ENCODE peak calls at places on chromosomes 13 and 19, in seven cellular contexts. One of them, this sample, is unnamed.
A peak's percentile ranks its signal among the peaks of the same experiment; 100 is the strongest.

GRCh38 chr19:32676186-32676894 is 692 bp downstream of the RGS9BP start:
- ATAC-seq in SK-N-SH treated with all-trans-retinoic acid at 6 μM for 48 hours: no peak
- ATAC-seq in stimulated activated naive CD8-positive, alpha-beta T cell treated with anti-CD3 and anti-CD28 coated beads, Interleukin-15, amount 100 ng/mL, for 72 hours: peak; percentile 0
- ATAC-seq in natural killer cell treated with Interleukin-12 subunit alpha and Interleukin-12 subunit beta and Interleukin-15 and Interleukin-18, amount 100 ng/mL, for 72 hours: no peak
- ATAC-seq in pancreas: peak; percentile 9
- ATAC-seq in central memory CD8-positive, alpha-beta T cell: no peak
- ATAC-seq in CD4-positive, alpha-beta T cell: no peak
- ATAC-seq in this sample: peak; percentile 11

GRCh38 chr19:8149261-8150094 is at the start of gene FBN3:
- ATAC-seq in SK-N-SH treated with all-trans-retinoic acid at 6 μM for 48 hours: no peak
- ATAC-seq in central memory CD8-positive, alpha-beta T cell: no peak
- ATAC-seq in natural killer cell treated with Interleukin-12 subunit alpha and Interleukin-12 subunit beta and Interleukin-15 and Interleukin-18, amount 100 ng/mL, for 72 hours: no peak
- ATAC-seq in CD4-positive, alpha-beta T cell: no peak
- ATAC-seq in pancreas: no peak
- ATAC-seq in stimulated activated naive CD8-positive, alpha-beta T cell treated with anti-CD3 and anti-CD28 coated beads, Interleukin-15, amount 100 ng/mL, for 72 hours: peak; percentile 21
- ATAC-seq in this sample: no peak

GRCh38 chr13:38821753-38822551 is 135.1 kb downstream of the FREM2 start:
- ATAC-seq in stimulated activated naive CD8-positive, alpha-beta T cell treated with anti-CD3 and anti-CD28 coated beads, Interleukin-15, amount 100 ng/mL, for 72 hours: no peak
- ATAC-seq in CD4-positive, alpha-beta T cell: no peak
- ATAC-seq in central memory CD8-positive, alpha-beta T cell: no peak
- ATAC-seq in SK-N-SH treated with all-trans-retinoic acid at 6 μM for 48 hours: no peak
- ATAC-seq in natural killer cell treated with Interleukin-12 subunit alpha and Interleukin-12 subunit beta and Interleukin-15 and Interleukin-18, amount 100 ng/mL, for 72 hours: no peak
- ATAC-seq in pancreas: no peak
- ATAC-seq in this sample: peak; percentile 66

GRCh38 chr19:49347191-49347590 is 12.0 kb downstream of the CD37 start:
- ATAC-seq in stimulated activated naive CD8-positive, alpha-beta T cell treated with anti-CD3 and anti-CD28 coated beads, Interleukin-15, amount 100 ng/mL, for 72 hours: peak; percentile 7
- ATAC-seq in central memory CD8-positive, alpha-beta T cell: no peak
- ATAC-seq in natural killer cell treated with Interleukin-12 subunit alpha and Interleukin-12 subunit beta and Interleukin-15 and Interleukin-18, amount 100 ng/mL, for 72 hours: no peak
- ATAC-seq in SK-N-SH treated with all-trans-retinoic acid at 6 μM for 48 hours: no peak
- ATAC-seq in CD4-positive, alpha-beta T cell: no peak
- ATAC-seq in pancreas: no peak
- ATAC-seq in this sample: no peak

GRCh38 chr19:55231391-55232283 is 3.1 kb upstream of the TMEM86B start:
- ATAC-seq in stimulated activated naive CD8-positive, alpha-beta T cell treated with anti-CD3 and anti-CD28 coated beads, Interleukin-15, amount 100 ng/mL, for 72 hours: no peak
- ATAC-seq in central memory CD8-positive, alpha-beta T cell: no peak
- ATAC-seq in CD4-positive, alpha-beta T cell: no peak
- ATAC-seq in pancreas: no peak
- ATAC-seq in natural killer cell treated with Interleukin-12 subunit alpha and Interleukin-12 subunit beta and Interleukin-15 and Interleukin-18, amount 100 ng/mL, for 72 hours: no peak
- ATAC-seq in SK-N-SH treated with all-trans-retinoic acid at 6 μM for 48 hours: no peak
- ATAC-seq in this sample: no peak

GRCh38 chr19:5114713-5115112 is 145.8 kb downstream of the KDM4B start:
- ATAC-seq in stimulated activated naive CD8-positive, alpha-beta T cell treated with anti-CD3 and anti-CD28 coated beads, Interleukin-15, amount 100 ng/mL, for 72 hours: no peak
- ATAC-seq in pancreas: peak; percentile 46
- ATAC-seq in SK-N-SH treated with all-trans-retinoic acid at 6 μM for 48 hours: no peak
- ATAC-seq in natural killer cell treated with Interleukin-12 subunit alpha and Interleukin-12 subunit beta and Interleukin-15 and Interleukin-18, amount 100 ng/mL, for 72 hours: no peak
- ATAC-seq in CD4-positive, alpha-beta T cell: no peak
- ATAC-seq in central memory CD8-positive, alpha-beta T cell: no peak
- ATAC-seq in this sample: no peak

GRCh38 chr19:16584825-16585801 is 12.9 kb upstream of the SLC35E1 start:
- ATAC-seq in central memory CD8-positive, alpha-beta T cell: no peak
- ATAC-seq in SK-N-SH treated with all-trans-retinoic acid at 6 μM for 48 hours: peak; percentile 20
- ATAC-seq in stimulated activated naive CD8-positive, alpha-beta T cell treated with anti-CD3 and anti-CD28 coated beads, Interleukin-15, amount 100 ng/mL, for 72 hours: no peak
- ATAC-seq in CD4-positive, alpha-beta T cell: no peak
- ATAC-seq in pancreas: no peak
- ATAC-seq in natural killer cell treated with Interleukin-12 subunit alpha and Interleukin-12 subunit beta and Interleukin-15 and Interleukin-18, amount 100 ng/mL, for 72 hours: no peak
- ATAC-seq in this sample: no peak

GRCh38 chr13:114154476-114154875 is 22.1 kb upstream of the RASA3 start:
- ATAC-seq in SK-N-SH treated with all-trans-retinoic acid at 6 μM for 48 hours: no peak
- ATAC-seq in stimulated activated naive CD8-positive, alpha-beta T cell treated with anti-CD3 and anti-CD28 coated beads, Interleukin-15, amount 100 ng/mL, for 72 hours: peak; percentile 56
- ATAC-seq in central memory CD8-positive, alpha-beta T cell: peak; percentile 50
- ATAC-seq in natural killer cell treated with Interleukin-12 subunit alpha and Interleukin-12 subunit beta and Interleukin-15 and Interleukin-18, amount 100 ng/mL, for 72 hours: no peak
- ATAC-seq in CD4-positive, alpha-beta T cell: peak; percentile 20
- ATAC-seq in pancreas: no peak
- ATAC-seq in this sample: no peak

GRCh38 chr19:33259532-33259931 is 33.9 kb upstream of the SLC7A10 start:
- ATAC-seq in central memory CD8-positive, alpha-beta T cell: no peak
- ATAC-seq in SK-N-SH treated with all-trans-retinoic acid at 6 μM for 48 hours: no peak
- ATAC-seq in natural killer cell treated with Interleukin-12 subunit alpha and Interleukin-12 subunit beta and Interleukin-15 and Interleukin-18, amount 100 ng/mL, for 72 hours: no peak
- ATAC-seq in CD4-positive, alpha-beta T cell: no peak
- ATAC-seq in pancreas: no peak
- ATAC-seq in stimulated activated naive CD8-positive, alpha-beta T cell treated with anti-CD3 and anti-CD28 coated beads, Interleukin-15, amount 100 ng/mL, for 72 hours: no peak
- ATAC-seq in this sample: no peak

GRCh38 chr19:18896421-18896841 is 473 bp upstream of the CERS1 start:
- ATAC-seq in natural killer cell treated with Interleukin-12 subunit alpha and Interleukin-12 subunit beta and Interleukin-15 and Interleukin-18, amount 100 ng/mL, for 72 hours: no peak
- ATAC-seq in central memory CD8-positive, alpha-beta T cell: no peak
- ATAC-seq in pancreas: no peak
- ATAC-seq in SK-N-SH treated with all-trans-retinoic acid at 6 μM for 48 hours: no peak
- ATAC-seq in CD4-positive, alpha-beta T cell: no peak
- ATAC-seq in stimulated activated naive CD8-positive, alpha-beta T cell treated with anti-CD3 and anti-CD28 coated beads, Interleukin-15, amount 100 ng/mL, for 72 hours: peak; percentile 5
- ATAC-seq in this sample: no peak

GRCh38 chr13:111187879-111188643 is 73.0 kb downstream of the ARHGEF7 start:
- ATAC-seq in pancreas: no peak
- ATAC-seq in central memory CD8-positive, alpha-beta T cell: no peak
- ATAC-seq in natural killer cell treated with Interleukin-12 subunit alpha and Interleukin-12 subunit beta and Interleukin-15 and Interleukin-18, amount 100 ng/mL, for 72 hours: no peak
- ATAC-seq in SK-N-SH treated with all-trans-retinoic acid at 6 μM for 48 hours: peak; percentile 64
- ATAC-seq in CD4-positive, alpha-beta T cell: no peak
- ATAC-seq in stimulated activated naive CD8-positive, alpha-beta T cell treated with anti-CD3 and anti-CD28 coated beads, Interleukin-15, amount 100 ng/mL, for 72 hours: no peak
- ATAC-seq in this sample: peak; percentile 97

GRCh38 chr19:12665281-12665573 is 1.3 kb downstream of the MAN2B1 start:
- ATAC-seq in stimulated activated naive CD8-positive, alpha-beta T cell treated with anti-CD3 and anti-CD28 coated beads, Interleukin-15, amount 100 ng/mL, for 72 hours: peak; percentile 56
- ATAC-seq in CD4-positive, alpha-beta T cell: peak; percentile 47
- ATAC-seq in natural killer cell treated with Interleukin-12 subunit alpha and Interleukin-12 subunit beta and Interleukin-15 and Interleukin-18, amount 100 ng/mL, for 72 hours: no peak
- ATAC-seq in central memory CD8-positive, alpha-beta T cell: peak; percentile 34
- ATAC-seq in SK-N-SH treated with all-trans-retinoic acid at 6 μM for 48 hours: no peak
- ATAC-seq in pancreas: no peak
- ATAC-seq in this sample: no peak

GRCh38 chr19:50190439-50190891 is 13.0 kb upstream of the MYH14 start:
- ATAC-seq in central memory CD8-positive, alpha-beta T cell: no peak
- ATAC-seq in SK-N-SH treated with all-trans-retinoic acid at 6 μM for 48 hours: no peak
- ATAC-seq in stimulated activated naive CD8-positive, alpha-beta T cell treated with anti-CD3 and anti-CD28 coated beads, Interleukin-15, amount 100 ng/mL, for 72 hours: no peak
- ATAC-seq in CD4-positive, alpha-beta T cell: no peak
- ATAC-seq in pancreas: peak; percentile 50
- ATAC-seq in natural killer cell treated with Interleukin-12 subunit alpha and Interleukin-12 subunit beta and Interleukin-15 and Interleukin-18, amount 100 ng/mL, for 72 hours: no peak
- ATAC-seq in this sample: peak; percentile 55

GRCh38 chr13:76425930-76426329 is 460.3 kb downstream of the KCTD12 start:
- ATAC-seq in stimulated activated naive CD8-positive, alpha-beta T cell treated with anti-CD3 and anti-CD28 coated beads, Interleukin-15, amount 100 ng/mL, for 72 hours: no peak
- ATAC-seq in pancreas: no peak
- ATAC-seq in CD4-positive, alpha-beta T cell: no peak
- ATAC-seq in SK-N-SH treated with all-trans-retinoic acid at 6 μM for 48 hours: no peak
- ATAC-seq in natural killer cell treated with Interleukin-12 subunit alpha and Interleukin-12 subunit beta and Interleukin-15 and Interleukin-18, amount 100 ng/mL, for 72 hours: no peak
- ATAC-seq in central memory CD8-positive, alpha-beta T cell: no peak
- ATAC-seq in this sample: no peak

GRCh38 chr19:55069137-55069858 is 6.3 kb upstream of the RDH13 start:
- ATAC-seq in stimulated activated naive CD8-positive, alpha-beta T cell treated with anti-CD3 and anti-CD28 coated beads, Interleukin-15, amount 100 ng/mL, for 72 hours: peak; percentile 69
- ATAC-seq in CD4-positive, alpha-beta T cell: peak; percentile 63
- ATAC-seq in natural killer cell treated with Interleukin-12 subunit alpha and Interleukin-12 subunit beta and Interleukin-15 and Interleukin-18, amount 100 ng/mL, for 72 hours: peak; percentile 55
- ATAC-seq in pancreas: peak; percentile 85
- ATAC-seq in SK-N-SH treated with all-trans-retinoic acid at 6 μM for 48 hours: peak; percentile 53
- ATAC-seq in central memory CD8-positive, alpha-beta T cell: peak; percentile 32
- ATAC-seq in this sample: peak; percentile 77

GRCh38 chr19:1103691-1104451 is at the start of gene GPX4:
- ATAC-seq in stimulated activated naive CD8-positive, alpha-beta T cell treated with anti-CD3 and anti-CD28 coated beads, Interleukin-15, amount 100 ng/mL, for 72 hours: peak; percentile 70
- ATAC-seq in natural killer cell treated with Interleukin-12 subunit alpha and Interleukin-12 subunit beta and Interleukin-15 and Interleukin-18, amount 100 ng/mL, for 72 hours: peak; percentile 88
- ATAC-seq in pancreas: peak; percentile 90
- ATAC-seq in CD4-positive, alpha-beta T cell: peak; percentile 89
- ATAC-seq in central memory CD8-positive, alpha-beta T cell: peak; percentile 89
- ATAC-seq in SK-N-SH treated with all-trans-retinoic acid at 6 μM for 48 hours: peak; percentile 88
- ATAC-seq in this sample: peak; percentile 77

GRCh38 chr19:52527134-52527953 is at the start of gene ZNF808:
- ATAC-seq in SK-N-SH treated with all-trans-retinoic acid at 6 μM for 48 hours: peak; percentile 95
- ATAC-seq in pancreas: peak; percentile 94
- ATAC-seq in central memory CD8-positive, alpha-beta T cell: peak; percentile 97
- ATAC-seq in stimulated activated naive CD8-positive, alpha-beta T cell treated with anti-CD3 and anti-CD28 coated beads, Interleukin-15, amount 100 ng/mL, for 72 hours: peak; percentile 96
- ATAC-seq in natural killer cell treated with Interleukin-12 subunit alpha and Interleukin-12 subunit beta and Interleukin-15 and Interleukin-18, amount 100 ng/mL, for 72 hours: peak; percentile 98
- ATAC-seq in CD4-positive, alpha-beta T cell: peak; percentile 93
- ATAC-seq in this sample: peak; percentile 100

GRCh38 chr13:113001251-113002140 is 32.5 kb downstream of the MCF2L start:
- ATAC-seq in stimulated activated naive CD8-positive, alpha-beta T cell treated with anti-CD3 and anti-CD28 coated beads, Interleukin-15, amount 100 ng/mL, for 72 hours: peak; percentile 24
- ATAC-seq in SK-N-SH treated with all-trans-retinoic acid at 6 μM for 48 hours: peak; percentile 88
- ATAC-seq in central memory CD8-positive, alpha-beta T cell: no peak
- ATAC-seq in natural killer cell treated with Interleukin-12 subunit alpha and Interleukin-12 subunit beta and Interleukin-15 and Interleukin-18, amount 100 ng/mL, for 72 hours: no peak
- ATAC-seq in pancreas: peak; percentile 86
- ATAC-seq in CD4-positive, alpha-beta T cell: peak; percentile 37
- ATAC-seq in this sample: peak; percentile 30

GRCh38 chr13:33426131-33426530 is 140.6 kb upstream of the STARD13 start:
- ATAC-seq in central memory CD8-positive, alpha-beta T cell: no peak
- ATAC-seq in natural killer cell treated with Interleukin-12 subunit alpha and Interleukin-12 subunit beta and Interleukin-15 and Interleukin-18, amount 100 ng/mL, for 72 hours: no peak
- ATAC-seq in SK-N-SH treated with all-trans-retinoic acid at 6 μM for 48 hours: no peak
- ATAC-seq in pancreas: no peak
- ATAC-seq in CD4-positive, alpha-beta T cell: no peak
- ATAC-seq in stimulated activated naive CD8-positive, alpha-beta T cell treated with anti-CD3 and anti-CD28 coated beads, Interleukin-15, amount 100 ng/mL, for 72 hours: no peak
- ATAC-seq in this sample: no peak

GRCh38 chr13:51501096-51501495 is 48.3 kb upstream of the INTS6 start:
- ATAC-seq in stimulated activated naive CD8-positive, alpha-beta T cell treated with anti-CD3 and anti-CD28 coated beads, Interleukin-15, amount 100 ng/mL, for 72 hours: no peak
- ATAC-seq in natural killer cell treated with Interleukin-12 subunit alpha and Interleukin-12 subunit beta and Interleukin-15 and Interleukin-18, amount 100 ng/mL, for 72 hours: no peak
- ATAC-seq in CD4-positive, alpha-beta T cell: no peak
- ATAC-seq in central memory CD8-positive, alpha-beta T cell: no peak
- ATAC-seq in pancreas: peak; percentile 53
- ATAC-seq in SK-N-SH treated with all-trans-retinoic acid at 6 μM for 48 hours: no peak
- ATAC-seq in this sample: no peak

GRCh38 chr13:59538512-59538911 is 625.2 kb downstream of the DIAPH3 start:
- ATAC-seq in stimulated activated naive CD8-positive, alpha-beta T cell treated with anti-CD3 and anti-CD28 coated beads, Interleukin-15, amount 100 ng/mL, for 72 hours: no peak
- ATAC-seq in SK-N-SH treated with all-trans-retinoic acid at 6 μM for 48 hours: no peak
- ATAC-seq in natural killer cell treated with Interleukin-12 subunit alpha and Interleukin-12 subunit beta and Interleukin-15 and Interleukin-18, amount 100 ng/mL, for 72 hours: no peak
- ATAC-seq in central memory CD8-positive, alpha-beta T cell: no peak
- ATAC-seq in CD4-positive, alpha-beta T cell: no peak
- ATAC-seq in pancreas: no peak
- ATAC-seq in this sample: no peak

GRCh38 chr13:24159921-24160324 is 597 bp upstream of the SPATA13 start:
- ATAC-seq in CD4-positive, alpha-beta T cell: no peak
- ATAC-seq in natural killer cell treated with Interleukin-12 subunit alpha and Interleukin-12 subunit beta and Interleukin-15 and Interleukin-18, amount 100 ng/mL, for 72 hours: no peak
- ATAC-seq in SK-N-SH treated with all-trans-retinoic acid at 6 μM for 48 hours: peak; percentile 2
- ATAC-seq in stimulated activated naive CD8-positive, alpha-beta T cell treated with anti-CD3 and anti-CD28 coated beads, Interleukin-15, amount 100 ng/mL, for 72 hours: no peak
- ATAC-seq in central memory CD8-positive, alpha-beta T cell: no peak
- ATAC-seq in pancreas: no peak
- ATAC-seq in this sample: no peak

GRCh38 chr13:30033681-30034447 is 183.4 kb upstream of the UBL3 start:
- ATAC-seq in natural killer cell treated with Interleukin-12 subunit alpha and Interleukin-12 subunit beta and Interleukin-15 and Interleukin-18, amount 100 ng/mL, for 72 hours: no peak
- ATAC-seq in central memory CD8-positive, alpha-beta T cell: no peak
- ATAC-seq in SK-N-SH treated with all-trans-retinoic acid at 6 μM for 48 hours: peak; percentile 92
- ATAC-seq in stimulated activated naive CD8-positive, alpha-beta T cell treated with anti-CD3 and anti-CD28 coated beads, Interleukin-15, amount 100 ng/mL, for 72 hours: no peak
- ATAC-seq in CD4-positive, alpha-beta T cell: no peak
- ATAC-seq in pancreas: no peak
- ATAC-seq in this sample: no peak

GRCh38 chr19:1252221-1252817 is 3.9 kb downstream of the MIDN start:
- ATAC-seq in central memory CD8-positive, alpha-beta T cell: peak; percentile 6
- ATAC-seq in natural killer cell treated with Interleukin-12 subunit alpha and Interleukin-12 subunit beta and Interleukin-15 and Interleukin-18, amount 100 ng/mL, for 72 hours: peak; percentile 1
- ATAC-seq in pancreas: peak; percentile 49
- ATAC-seq in stimulated activated naive CD8-positive, alpha-beta T cell treated with anti-CD3 and anti-CD28 coated beads, Interleukin-15, amount 100 ng/mL, for 72 hours: peak; percentile 42
- ATAC-seq in SK-N-SH treated with all-trans-retinoic acid at 6 μM for 48 hours: peak; percentile 25
- ATAC-seq in CD4-positive, alpha-beta T cell: no peak
- ATAC-seq in this sample: peak; percentile 40

GRCh38 chr19:38714354-38714778 is 29.9 kb downstream of the CAPN12 start:
- ATAC-seq in natural killer cell treated with Interleukin-12 subunit alpha and Interleukin-12 subunit beta and Interleukin-15 and Interleukin-18, amount 100 ng/mL, for 72 hours: no peak
- ATAC-seq in CD4-positive, alpha-beta T cell: no peak
- ATAC-seq in central memory CD8-positive, alpha-beta T cell: no peak
- ATAC-seq in SK-N-SH treated with all-trans-retinoic acid at 6 μM for 48 hours: no peak
- ATAC-seq in pancreas: peak; percentile 11
- ATAC-seq in stimulated activated naive CD8-positive, alpha-beta T cell treated with anti-CD3 and anti-CD28 coated beads, Interleukin-15, amount 100 ng/mL, for 72 hours: no peak
- ATAC-seq in this sample: no peak

GRCh38 chr13:95193509-95194230 is 107.6 kb downstream of the ABCC4 start:
- ATAC-seq in SK-N-SH treated with all-trans-retinoic acid at 6 μM for 48 hours: no peak
- ATAC-seq in CD4-positive, alpha-beta T cell: no peak
- ATAC-seq in central memory CD8-positive, alpha-beta T cell: no peak
- ATAC-seq in natural killer cell treated with Interleukin-12 subunit alpha and Interleukin-12 subunit beta and Interleukin-15 and Interleukin-18, amount 100 ng/mL, for 72 hours: no peak
- ATAC-seq in pancreas: no peak
- ATAC-seq in stimulated activated naive CD8-positive, alpha-beta T cell treated with anti-CD3 and anti-CD28 coated beads, Interleukin-15, amount 100 ng/mL, for 72 hours: no peak
- ATAC-seq in this sample: no peak

This sample was measured in esophagus mucosa.